ENCODE peak calls at places on chromosomes 11 and 22, in five cellular contexts. F is lower leg skin, X is body of pancreas, U is HCT116, E is right lobe of liver. Q is an unnamed sample.

GRCh38 chr11:77302752-77303151 is 1.3 kb upstream of the GDPD4 start:
- DNase-seq in F (no peak), X (no peak), U (no peak), E (no peak), Q (no peak)

GRCh38 chr11:73376803-73377629 is 817 bp downstream of the RELT start:
- DNase-seq in F (no peak), X (peak), U (peak), E (no peak), Q (no peak)

GRCh38 chr22:22553735-22554134 is 5.3 kb downstream of the PRAME start:
- DNase-seq in F (no peak), X (no peak), U (no peak), E (no peak), Q (no peak)

GRCh38 chr22:44965171-44965570 is 44.6 kb downstream of the PHF21B start:
- DNase-seq in F (no peak), X (no peak), U (no peak), E (no peak), Q (no peak)

GRCh38 chr11:6099577-6099976 is 7.9 kb upstream of the OR56B4 start:
- DNase-seq in F (no peak), X (no peak), U (no peak), E (no peak), Q (no peak)

GRCh38 chr11:17528906-17529813 is 15.1 kb downstream of the USH1C start:
- DNase-seq in F (no peak), X (no peak), U (no peak), E (no peak), Q (no peak)

GRCh38 chr11:111194789-111195188 is 50.7 kb upstream of the POU2AF2 start:
- DNase-seq in F (no peak), X (no peak), U (no peak), E (no peak), Q (no peak)

GRCh38 chr11:46345881-46346484 is 1.3 kb upstream of the DGKZ start:
- DNase-seq in F (no peak), X (no peak), U (no peak), E (no peak), Q (no peak)

GRCh38 chr11:10709299-10710086 is 15.9 kb upstream of the IRAG1 start:
- DNase-seq in F (no peak), X (no peak), U (no peak), E (no peak), Q (no peak)

GRCh38 chr22:37186228-37186996 is 1.6 kb downstream of the C1QTNF6 start:
- DNase-seq in F (no peak), X (no peak), U (peak), E (no peak), Q (no peak)

GRCh38 chr22:37187552-37187890 is 526 bp downstream of the C1QTNF6 start:
- DNase-seq in F (no peak), X (no peak), U (no peak), E (no peak), Q (no peak)

GRCh38 chr22:37186997-37187522 is 987 bp downstream of the C1QTNF6 start:
- DNase-seq in F (no peak), X (no peak), U (no peak), E (no peak), Q (no peak)

GRCh38 chr22:37189011-37189466 is 992 bp upstream of the C1QTNF6 start:
- DNase-seq in F (no peak), X (no peak), U (peak), E (no peak), Q (no peak)

DNA sequence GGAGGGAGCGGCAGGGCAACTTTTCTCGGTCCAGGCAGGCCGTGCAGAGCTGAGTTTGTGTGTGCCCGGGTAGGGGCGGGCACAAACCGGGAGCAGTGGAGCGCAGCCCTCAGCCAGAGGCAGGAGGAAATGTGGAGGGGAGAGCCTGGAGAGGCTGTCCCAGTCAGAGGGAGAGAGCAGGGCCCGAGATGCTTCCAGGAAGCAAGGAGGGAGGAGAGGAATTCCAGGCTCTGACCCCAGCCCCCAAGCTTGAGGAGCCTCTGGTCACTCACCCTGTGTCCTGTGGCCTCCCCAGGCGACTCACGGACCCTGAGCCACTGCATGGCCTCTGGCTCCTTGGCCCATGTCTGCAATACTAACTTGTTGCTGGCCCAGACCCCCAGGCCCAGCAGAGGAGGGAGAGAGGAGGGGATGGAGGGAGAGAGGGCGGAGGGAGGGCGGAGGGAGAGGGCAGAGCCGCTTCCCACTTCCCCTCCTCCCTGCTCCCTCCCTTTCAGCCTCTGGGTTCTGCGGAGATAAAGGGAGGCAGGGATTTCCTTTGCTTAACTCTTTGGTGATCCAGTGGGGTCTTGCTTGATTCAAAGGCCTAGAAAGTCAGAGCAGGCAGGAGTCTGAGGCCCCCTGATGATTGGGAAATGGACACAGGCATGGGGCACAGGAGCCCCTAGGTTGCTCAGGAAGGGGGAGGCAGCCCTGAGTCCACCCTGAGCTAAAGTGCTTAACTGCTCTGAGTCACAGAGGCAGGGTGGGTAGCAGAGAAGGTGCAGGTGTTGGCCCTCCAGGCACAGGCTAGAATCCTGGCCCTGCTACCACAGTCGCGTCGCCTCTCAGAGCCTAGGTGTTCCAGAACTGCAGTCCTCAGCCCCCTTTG is at the start of gene C1QTNF6:
- DNase-seq in F (no peak), X (no peak), U (no peak), E (no peak), Q (no peak)
- TF ChIP-seq POLR2A in F (no peak), X (peak), U (no peak), E (no peak), Q (no peak)

DNA sequence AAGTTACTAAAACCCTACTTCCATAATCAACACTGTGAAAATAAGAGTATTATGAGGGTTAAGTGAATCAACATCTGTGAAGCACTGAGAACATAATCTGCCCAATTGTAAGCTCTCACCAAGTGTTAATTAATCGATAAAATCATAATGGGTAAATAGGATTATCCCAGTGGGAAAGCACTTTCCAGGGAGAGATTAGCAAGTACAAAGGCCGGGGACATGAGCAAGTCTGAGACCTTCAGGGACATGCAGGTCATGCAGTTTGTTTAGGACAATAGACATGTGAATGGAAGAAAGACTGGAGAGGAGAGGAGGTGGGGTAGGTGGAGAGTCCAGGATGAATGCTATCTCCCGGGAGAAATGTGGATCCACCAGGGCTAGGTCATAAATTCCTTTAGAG is 57.8 kb upstream of the FIBIN start:
- DNase-seq in F (no peak), X (no peak), U (no peak), E (no peak), Q (no peak)
- TF ChIP-seq CTCF in F (no peak), X (no peak), U (no peak), E (no peak), Q (no peak)

GRCh38 chr11:61827573-61828378 is at the start of gene FADS2:
- DNase-seq in F (peak), X (peak), U (no peak), E (peak), Q (peak)
- H3K4me3 ChIP-seq in F (peak), X (no peak), U (no peak), E (peak), Q (peak)

GRCh38 chr11:64317325-64317960 is at the start of gene TRMT112:
- DNase-seq in F (peak), X (peak), U (peak), E (peak), Q (peak)
- TF ChIP-seq POLR2A in F (peak), X (peak), U (peak), E (peak), Q (no peak)